ENCODE peak calls at places on chromosomes 5 and 9, in five cellular contexts. L, G, M, Q and K are unnamed samples.

GRCh38 chr5:138458856-138459255 is 6.4 kb upstream of the EGR1 start:
- DNase-seq in Q (no peak), M (no peak), L (no peak), G (no peak), K (no peak)

GRCh38 chr9:89243296-89244061 is 64.9 kb upstream of the SHC3 start:
- DNase-seq in L (no peak), G (no peak), Q (no peak), M (no peak), K (no peak)

GRCh38 chr9:98781588-98782383 is 14.6 kb downstream of the ANKS6 start:
- DNase-seq in G (no peak), Q (no peak), L (no peak), M (no peak), K (peak; percentile 71)

GRCh38 chr9:101738566-101739183 is at the start of gene GRIN3A:
- DNase-seq in L (no peak), M (no peak), G (no peak), Q (no peak), K (no peak)

GRCh38 chr9:131423171-131423581 is 29.3 kb downstream of the PRRC2B start:
- DNase-seq in Q (peak; percentile 64), M (no peak), L (peak; percentile 72), G (peak; percentile 91), K (peak; percentile 89)

GRCh38 chr5:14640765-14641164 is 23.8 kb upstream of the OTULIN start:
- DNase-seq in L (no peak), M (no peak), G (no peak), Q (no peak), K (no peak)

GRCh38 chr5:141637693-141638419 is 1.1 kb downstream of the RELL2 start:
- DNase-seq in G (peak; percentile 63), M (no peak), L (peak; percentile 36), Q (peak; percentile 92), K (peak; percentile 37)

GRCh38 chr9:76629205-76629990 is 134.8 kb upstream of the PCA3 start:
- DNase-seq in G (no peak), L (no peak), Q (no peak), M (no peak), K (no peak)

GRCh38 chr5:1526681-1527131 is 2.9 kb upstream of the LPCAT1 start:
- DNase-seq in M (peak; percentile 74), Q (no peak), L (no peak), G (no peak), K (peak; percentile 50)

GRCh38 chr5:174570662-174571061 is 153.7 kb upstream of the MSX2 start:
- DNase-seq in Q (no peak), M (peak; percentile 4), L (no peak), G (no peak), K (no peak)

GRCh38 chr5:7629559-7629958 is 221.4 kb downstream of the CFAP90 start:
- DNase-seq in L (no peak), Q (no peak), M (no peak), G (no peak), K (no peak)

GRCh38 chr5:664343-664993 is 28.7 kb downstream of the TPPP start:
- DNase-seq in M (peak; percentile 79), Q (peak; percentile 48), L (peak; percentile 43), G (no peak), K (no peak)

GRCh38 chr9:132894343-132894742 is 15.6 kb downstream of the SPACA9 start:
- DNase-seq in G (no peak), L (no peak), M (peak; percentile 31), Q (no peak), K (no peak)

GRCh38 chr9:108142504-108143201 is 653.1 kb upstream of the KLF4 start:
- DNase-seq in L (peak; percentile 95), Q (peak; percentile 87), G (peak; percentile 89), M (peak; percentile 95), K (peak; percentile 96)

GRCh38 chr5:171428849-171429542 is 9.5 kb downstream of the FGF18 start:
- DNase-seq in M (peak; percentile 68), L (no peak), Q (peak; percentile 46), G (no peak), K (no peak)

GRCh38 chr5:108727154-108727638 is 20.5 kb upstream of the FER start:
- DNase-seq in M (no peak), Q (no peak), G (no peak), L (peak; percentile 38), K (peak; percentile 57)

GRCh38 chr5:138662599-138662998 is 87.4 kb upstream of the HSPA9 start:
- DNase-seq in M (peak; percentile 45), Q (no peak), G (no peak), L (no peak), K (peak; percentile 60)

GRCh38 chr5:176625966-176626875 is 4.1 kb downstream of the SNCB start:
- DNase-seq in M (no peak), Q (peak; percentile 58), G (no peak), L (no peak), K (no peak)

GRCh38 chr5:88394531-88395185 is 126.0 kb upstream of the TMEM161B start:
- DNase-seq in G (no peak), L (no peak), M (no peak), Q (no peak), K (no peak)

GRCh38 chr9:98502976-98503325 is 205.8 kb downstream of the GABBR2 start:
- DNase-seq in M (no peak), G (no peak), Q (no peak), L (no peak), K (no peak)

GRCh38 chr5:158898185-158899177 is 201.2 kb downstream of the EBF1 start:
- DNase-seq in Q (no peak), G (no peak), M (no peak), L (no peak), K (no peak)

GRCh38 chr9:76419782-76420380 is 25.7 kb upstream of the RFK start:
- DNase-seq in M (no peak), L (no peak), G (peak; percentile 32), Q (no peak), K (no peak)

GRCh38 chr5:76813982-76814562 is 4.8 kb upstream of the F2RL1 start:
- DNase-seq in M (no peak), L (no peak), G (peak; percentile 54), Q (no peak), K (no peak)

GRCh38 chr5:176823869-176824412 is 13.6 kb downstream of the UNC5A start:
- DNase-seq in Q (no peak), M (no peak), G (no peak), L (no peak), K (no peak)

GRCh38 chr5:170221319-170221718 is 11.5 kb upstream of the C5orf58 start:
- DNase-seq in Q (no peak), L (peak; percentile 38), M (no peak), G (peak; percentile 4), K (no peak)

GRCh38 chr5:180250329-180250728 is 41.3 kb upstream of the RASGEF1C start:
- DNase-seq in Q (no peak), G (no peak), M (no peak), L (no peak), K (no peak)

GRCh38 chr5:177496111-177497010 is 1.0 kb downstream of the PDLIM7 start:
- DNase-seq in M (no peak), G (peak; percentile 87), L (peak; percentile 82), Q (peak; percentile 82), K (no peak)

GRCh38 chr5:78424680-78425079 is 64.3 kb downstream of the SCAMP1 start:
- DNase-seq in Q (no peak), L (no peak), M (no peak), G (no peak), K (no peak)

GRCh38 chr9:109894921-109895758 is 115.1 kb downstream of the PALM2AKAP2 start:
- DNase-seq in Q (no peak), M (no peak), L (no peak), G (no peak), K (no peak)

GRCh38 chr5:145347026-145347616 is 488.0 kb downstream of the PRELID2 start:
- DNase-seq in M (no peak), L (no peak), Q (no peak), G (peak; percentile 64), K (no peak)

GRCh38 chr9:72353455-72354116 is 11.4 kb downstream of the ZFAND5 start:
- DNase-seq in G (no peak), L (no peak), M (no peak), Q (no peak), K (no peak)
- TF ChIP-seq POLR2A in G (no peak), L (no peak), M (no peak), Q (no peak), K (no peak)

GRCh38 chr5:140118294-140118936 is 4.5 kb downstream of the PURA start:
- DNase-seq in L (no peak), G (no peak), Q (no peak), M (no peak), K (no peak)

GRCh38 chr5:140115186-140115500 is 1.2 kb downstream of the PURA start:
- DNase-seq in Q (no peak), M (no peak), G (no peak), L (no peak), K (no peak)

GRCh38 chr5:140114341-140115185 is 654 bp downstream of the PURA start:
- DNase-seq in L (peak; percentile 61), M (peak; percentile 89), Q (peak; percentile 95), G (peak; percentile 71), K (peak; percentile 94)

GRCh38 chr5:140117523-140117922 is 3.6 kb downstream of the PURA start:
- DNase-seq in L (no peak), Q (no peak), G (no peak), M (no peak), K (no peak)

GRCh38 chr5:140116716-140117115 is 2.8 kb downstream of the PURA start:
- DNase-seq in G (no peak), Q (no peak), M (no peak), L (no peak), K (no peak)
- TF ChIP-seq CTCF in G (no peak), Q (no peak), M (no peak), L (no peak), K (no peak)

DNA sequence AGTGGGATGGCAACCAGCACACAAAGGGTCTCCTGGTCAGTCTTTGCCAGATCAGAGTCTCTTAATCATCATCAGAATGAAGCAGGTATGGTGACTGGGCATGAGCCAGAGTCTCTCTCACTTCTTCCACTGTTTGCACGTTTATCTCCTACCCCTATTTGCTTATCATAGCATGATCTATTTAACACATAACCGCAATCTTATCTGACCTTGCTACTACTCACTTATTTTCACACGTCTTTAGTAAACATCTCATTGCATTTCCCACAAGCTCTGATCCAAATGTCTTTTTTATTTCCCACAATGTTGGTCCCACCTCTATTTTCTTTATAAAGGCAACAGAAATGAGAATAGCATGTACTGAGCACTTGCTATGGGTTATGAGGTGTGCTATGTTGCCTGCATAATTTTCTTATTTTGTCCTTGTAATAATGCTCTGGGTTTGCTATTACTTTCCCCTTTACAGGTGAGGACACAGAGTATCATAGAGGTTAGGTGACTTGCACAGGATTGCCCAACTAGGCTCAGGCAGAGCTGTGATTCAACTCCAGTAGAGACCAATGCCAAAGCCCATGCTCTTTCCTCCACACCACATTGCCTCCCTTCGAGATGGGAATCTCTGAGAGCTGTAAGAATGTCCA is 39.7 kb upstream of the IL7R start:
- DNase-seq in Q (no peak), G (no peak), L (no peak), M (no peak), K (no peak)
- TF ChIP-seq POLR2A in Q (no peak), G (no peak), L (no peak), M (no peak), K (no peak)

DNA sequence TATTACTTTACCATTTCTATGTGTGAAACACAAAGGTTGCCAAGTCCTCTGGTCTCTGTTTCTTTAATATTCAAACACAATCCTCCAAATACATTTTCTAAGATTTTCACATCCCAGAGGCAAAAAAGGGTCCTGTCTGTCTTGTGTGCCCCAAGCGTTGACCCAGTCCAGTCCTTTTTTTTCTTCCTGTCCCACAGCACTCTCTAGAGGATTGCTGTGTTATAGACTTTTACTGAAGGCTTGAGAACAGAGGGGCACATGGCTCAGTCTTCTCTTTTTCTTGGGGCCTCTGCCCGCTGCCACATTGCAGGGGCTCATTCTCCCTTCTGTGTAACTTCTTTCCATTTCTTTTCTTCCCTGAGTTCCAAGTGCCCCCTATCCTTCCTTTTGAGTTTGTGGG is 78.6 kb upstream of the SLC28A3 start:
- DNase-seq in M (no peak), L (no peak), G (peak; percentile 9), Q (no peak), K (no peak)
- TF ChIP-seq CTCF in M (no peak), L (no peak), G (no peak), Q (no peak), K (no peak)